ENCODE peak calls at places on chromosomes 5 and 9, in ten cellular contexts. E is pancreas, G is nephron progenitor cell, S is A549, K is brain microvascular endothelial cell, U is neural progenitor cell, X is progenitor cell of endocrine pancreas, L is WERI-Rb-1, J is tibial artery, D is GM20000. N is an unnamed sample.

GRCh38 chr5:111392181-111392580 is 120.2 kb downstream of the STARD4 start:
- DNase-seq in J (no peak), D (no peak), X (no peak), E (no peak), U (no peak), S (no peak), L (no peak), K (no peak), G (no peak), N (no peak)

GRCh38 chr9:106104887-106105286 is 410.5 kb downstream of the TMEM38B start:
- DNase-seq in E (no peak), L (no peak), S (no peak), J (no peak), U (no peak), D (no peak), X (no peak), K (no peak), G (no peak), N (no peak)

GRCh38 chr5:67350600-67351315 is 154.2 kb upstream of the CD180 start:
- DNase-seq in U (no peak), G (no peak), D (no peak), K (no peak), L (no peak), E (no peak), S (no peak), X (no peak), J (peak), N (no peak)

GRCh38 chr5:137148128-137148527 is 351.0 kb downstream of the SPOCK1 start:
- DNase-seq in E (no peak), U (no peak), X (no peak), G (no peak), K (no peak), J (no peak), S (no peak), D (no peak), L (no peak), N (no peak)

GRCh38 chr5:1561402-1561929 is 37.7 kb upstream of the LPCAT1 start:
- DNase-seq in G (no peak), E (no peak), K (no peak), U (no peak), X (no peak), J (no peak), S (no peak), D (no peak), L (no peak), N (no peak)

GRCh38 chr5:180139731-180140626 is 68.4 kb upstream of the RNF130 start:
- DNase-seq in J (no peak), X (no peak), S (no peak), L (no peak), K (no peak), U (no peak), G (no peak), E (peak), D (no peak), N (no peak)

GRCh38 chr5:172667786-172668735 is 27.0 kb downstream of the NEURL1B start:
- DNase-seq in S (no peak), E (no peak), G (no peak), K (no peak), D (no peak), X (no peak), L (no peak), U (no peak), J (no peak), N (no peak)

GRCh38 chr5:59972043-59972442 is 78.5 kb upstream of the PDE4D start:
- DNase-seq in J (no peak), X (no peak), E (no peak), L (no peak), S (no peak), K (no peak), D (no peak), U (no peak), G (no peak), N (no peak)

GRCh38 chr9:108443741-108444140 is 412.0 kb downstream of the ACTL7B start:
- DNase-seq in G (no peak), S (no peak), X (no peak), J (no peak), E (no peak), D (no peak), L (no peak), K (no peak), U (no peak), N (no peak)

GRCh38 chr5:175567954-175568353 is 89.6 kb downstream of the SFXN1 start:
- DNase-seq in E (no peak), X (no peak), S (no peak), L (no peak), G (no peak), U (no peak), J (no peak), D (no peak), K (no peak), N (no peak)

GRCh38 chr5:172943906-172944305 is 15.3 kb upstream of the RPL26L1 start:
- DNase-seq in D (no peak), S (no peak), X (no peak), G (no peak), E (no peak), U (no peak), L (no peak), J (peak), K (no peak), N (no peak)

GRCh38 chr5:16665611-16666010 is 48.8 kb upstream of the RETREG1 start:
- DNase-seq in D (no peak), K (no peak), J (no peak), L (no peak), U (no peak), X (no peak), G (no peak), S (no peak), E (no peak), N (no peak)

GRCh38 chr9:105091004-105091640 is 153.3 kb upstream of the SLC44A1 start:
- DNase-seq in K (no peak), L (no peak), S (no peak), D (no peak), U (peak), E (no peak), X (no peak), J (no peak), G (no peak), N (no peak)

GRCh38 chr9:133888048-133888778 is 103.9 kb downstream of the VAV2 start:
- DNase-seq in G (no peak), S (no peak), L (peak), J (no peak), D (no peak), X (no peak), U (peak), K (no peak), E (no peak), N (no peak)

GRCh38 chr5:143738415-143739401 is 73.3 kb upstream of the HMHB1 start:
- DNase-seq in L (no peak), X (no peak), D (no peak), J (no peak), G (no peak), E (no peak), S (no peak), U (no peak), K (no peak), N (no peak)

GRCh38 chr9:91898451-91899433 is 51.3 kb downstream of the ROR2 start:
- DNase-seq in D (no peak), S (no peak), E (peak), L (peak), U (peak), X (no peak), J (no peak), K (peak), G (peak), N (no peak)

GRCh38 chr5:71932649-71933338 is 174.5 kb upstream of the MAP1B start:
- DNase-seq in D (no peak), L (no peak), J (peak), G (peak), E (peak), X (no peak), U (peak), K (peak), S (peak), N (no peak)

GRCh38 chr5:142866563-142867275 is 96.5 kb downstream of the ARHGAP26 start:
- DNase-seq in J (no peak), E (peak), K (peak), S (peak), L (peak), G (peak), U (peak), D (peak), X (peak), N (no peak)

GRCh38 chr9:33867747-33868429 is 50.9 kb downstream of the UBE2R2 start:
- DNase-seq in L (no peak), S (no peak), G (no peak), J (peak), K (no peak), D (no peak), X (no peak), U (no peak), E (no peak), N (no peak)

GRCh38 chr5:132747064-132747692 is at the start of gene CCNI2:
- DNase-seq in L (no peak), K (no peak), X (peak), U (peak), S (peak), J (no peak), D (peak), G (peak), E (peak), N (peak)

GRCh38 chr9:92094655-92095054 is 20.6 kb downstream of the SPTLC1 start:
- DNase-seq in X (no peak), E (no peak), K (peak), L (no peak), D (no peak), J (no peak), U (no peak), S (no peak), G (no peak), N (no peak)

GRCh38 chr5:168404366-168404765 is 81.9 kb upstream of the RARS1 start:
- DNase-seq in D (no peak), X (no peak), S (no peak), G (no peak), K (peak), E (no peak), L (no peak), J (no peak), U (no peak), N (no peak)

GRCh38 chr9:18386091-18386490 is 87.9 kb upstream of the ADAMTSL1 start:
- DNase-seq in J (no peak), E (no peak), G (no peak), X (no peak), U (no peak), K (no peak), S (no peak), D (no peak), L (no peak), N (no peak)

GRCh38 chr5:15003511-15003920 is 131.9 kb upstream of the ANKH start:
- DNase-seq in X (no peak), U (peak), E (peak), S (peak), K (peak), D (peak), G (peak), J (peak), L (peak), N (no peak)

GRCh38 chr9:107630141-107630540 is 140.6 kb upstream of the KLF4 start:
- DNase-seq in D (no peak), J (no peak), E (no peak), U (no peak), X (no peak), K (no peak), L (no peak), G (no peak), S (no peak), N (no peak)

DNA sequence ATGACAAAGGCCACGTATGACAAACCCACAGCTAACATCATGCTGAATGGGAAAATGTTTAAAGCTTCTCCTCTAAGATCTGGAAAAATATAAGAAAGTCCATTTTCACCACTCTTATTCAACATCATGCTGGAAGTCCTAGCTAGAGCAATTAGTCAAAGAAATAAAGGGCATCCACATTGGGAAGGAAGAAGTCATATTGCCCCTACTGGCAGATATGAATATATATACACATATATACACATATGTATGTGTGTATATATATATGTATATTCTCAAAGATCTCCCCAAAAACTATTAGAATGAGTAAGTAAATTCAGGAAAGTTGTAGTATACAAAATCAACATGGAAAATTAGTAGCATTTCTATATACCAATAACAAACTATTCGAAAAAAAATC is 17.1 kb downstream of the APBA1 start:
- DNase-seq in S (no peak), X (no peak), J (no peak), L (no peak), K (no peak), G (no peak), E (no peak), U (no peak), D (no peak), N (no peak)
- TF ChIP-seq CTCF in S (no peak), X (no peak), J (no peak), L (no peak), K (no peak), G (no peak), E (no peak), U (no peak), D (no peak), N (no peak)

GRCh38 chr5:104778-105296 is 12.9 kb downstream of the PLEKHG4B start:
- DNase-seq in K (no peak), S (no peak), D (no peak), E (no peak), X (no peak), L (no peak), G (no peak), J (no peak), U (no peak), N (no peak)
- TF ChIP-seq CTCF in K (no peak), S (no peak), D (no peak), E (no peak), X (no peak), L (no peak), G (no peak), J (no peak), U (no peak), N (no peak)

DNA sequence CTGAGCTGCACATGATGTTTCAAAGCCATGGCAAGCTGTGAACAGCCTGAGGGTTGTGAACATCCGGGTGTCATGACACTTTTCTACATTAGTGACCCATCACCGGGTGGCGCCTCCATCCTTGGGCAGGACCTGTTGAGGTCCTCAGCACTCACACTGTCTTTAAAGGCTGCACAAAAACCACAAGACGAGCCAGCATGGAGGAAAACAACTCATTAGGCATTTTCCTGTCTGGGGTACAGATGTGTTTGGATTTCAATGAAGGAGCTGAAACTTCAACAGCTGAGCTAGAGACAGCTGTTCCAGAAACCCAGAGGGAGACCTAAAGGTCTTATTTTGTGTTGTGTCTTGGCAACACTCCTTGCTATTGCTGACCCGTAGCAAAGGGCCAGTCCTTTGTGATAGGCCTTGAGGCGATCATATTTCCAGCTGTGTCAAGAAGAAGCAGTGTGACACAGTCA is 151.9 kb upstream of the VLDLR start:
- DNase-seq in U (peak), E (no peak), X (no peak), D (peak), K (no peak), G (peak), L (peak), S (no peak), J (no peak), N (no peak)
- TF ChIP-seq CTCF in U (peak), E (no peak), X (no peak), D (peak), K (peak), G (no peak), L (peak), S (peak), J (no peak), N (no peak)

GRCh38 chr9:87793292-87793691 is 67.4 kb downstream of the CTSL start:
- DNase-seq in K (peak), G (no peak), S (peak), U (no peak), L (no peak), E (no peak), J (peak), D (no peak), X (no peak), N (no peak)

GRCh38 chr9:87796232-87796631 is 70.3 kb downstream of the CTSL start:
- DNase-seq in U (no peak), K (no peak), G (no peak), J (no peak), X (no peak), S (no peak), D (no peak), L (no peak), E (no peak), N (no peak)

GRCh38 chr9:87795178-87795577 is 69.3 kb downstream of the CTSL start:
- DNase-seq in G (no peak), E (no peak), X (no peak), J (no peak), K (no peak), U (no peak), S (no peak), L (no peak), D (no peak), N (no peak)

GRCh38 chr9:87787735-87788134 is 61.8 kb downstream of the CTSL start:
- DNase-seq in L (no peak), G (no peak), X (no peak), K (no peak), U (peak), J (no peak), D (no peak), S (peak), E (no peak), N (no peak)

GRCh38 chr9:87792831-87793288 is 66.9 kb downstream of the CTSL start:
- DNase-seq in D (peak), L (no peak), J (peak), E (peak), U (no peak), X (no peak), G (no peak), S (peak), K (peak), N (no peak)
- TF ChIP-seq CTCF in D (no peak), L (no peak), J (no peak), E (no peak), U (no peak), X (no peak), G (no peak), S (peak), K (peak), N (no peak)

N was measured in activated B cell treated with CpG ODN at 0.5 μM for 24 hours.